ENCODE peak calls at places on chromosomes 2 and 18, in nine cellular contexts. E, Y, B, I, R, A, D, L and M are unnamed samples.

GRCh38 chr18:77106331-77106730 is 26.3 kb downstream of the MBP start:
- DNase-seq in E (no peak), Y (no peak), B (no peak), I (no peak), R (no peak), A (no peak), D (no peak), L (peak; percentile 50), M (peak; percentile 74)

GRCh38 chr2:239327536-239328305 is 73.1 kb downstream of the HDAC4 start:
- DNase-seq in E (no peak), Y (peak; percentile 61), B (no peak), I (no peak), R (no peak), A (no peak), D (no peak), L (no peak), M (no peak)

GRCh38 chr2:181738074-181738473 is 57.8 kb upstream of the NEUROD1 start:
- DNase-seq in E (no peak), Y (no peak), B (no peak), I (peak; percentile 17), R (peak; percentile 30), A (no peak), D (no peak), L (peak; percentile 26), M (no peak)

GRCh38 chr2:9234680-9235387 is 28.2 kb downstream of the ASAP2 start:
- DNase-seq in E (no peak), Y (no peak), B (no peak), I (peak; percentile 91), R (peak; percentile 89), A (peak; percentile 86), D (no peak), L (peak; percentile 95), M (peak; percentile 79)

GRCh38 chr2:46015671-46016070 is 281.5 kb upstream of the EPAS1 start:
- DNase-seq in E (no peak), Y (no peak), B (no peak), I (no peak), R (no peak), A (no peak), D (no peak), L (no peak), M (no peak)

GRCh38 chr18:7272268-7273049 is 41.6 kb downstream of the LRRC30 start:
- DNase-seq in E (peak; percentile 61), Y (peak; percentile 74), B (peak; percentile 44), I (peak; percentile 65), R (peak; percentile 71), A (no peak), D (peak; percentile 85), L (peak; percentile 88), M (peak; percentile 76)

GRCh38 chr2:222572761-222573174 is 83.1 kb downstream of the FARSB start:
- DNase-seq in E (no peak), Y (peak; percentile 41), B (no peak), I (peak; percentile 65), R (peak; percentile 18), A (no peak), D (no peak), L (peak; percentile 66), M (no peak)

GRCh38 chr2:55936351-55936750 is 12.8 kb upstream of the EFEMP1 start:
- DNase-seq in E (no peak), Y (no peak), B (no peak), I (no peak), R (no peak), A (no peak), D (no peak), L (no peak), M (no peak)